ENCODE peak calls at places on chromosomes 7 and 10, in four cellular contexts. S, Y, B and W are unnamed samples.

GRCh38 chr10:110358869-110359629 is 54.3 kb upstream of the SMNDC1 start:
- DNase-seq in B (no peak), S (no peak), Y (no peak), W (no peak)

GRCh38 chr10:73898730-73899400 is 12.1 kb upstream of the PLAU start:
- DNase-seq in B (no peak), Y (no peak), S (no peak), W (no peak)

GRCh38 chr10:30645340-30645827 is 15.8 kb upstream of the LYZL2 start:
- DNase-seq in S (no peak), Y (peak; percentile 9), B (peak; percentile 49), W (peak; percentile 43)

GRCh38 chr7:28573059-28573553 is 160.8 kb downstream of the CREB5 start:
- DNase-seq in B (no peak), Y (peak; percentile 18), S (no peak), W (peak; percentile 65)

GRCh38 chr7:24325708-24326107 is 41.7 kb downstream of the NPY start:
- DNase-seq in S (peak; percentile 75), B (no peak), Y (no peak), W (no peak)

GRCh38 chr10:5648494-5649457 is 17.6 kb downstream of the ASB13 start:
- DNase-seq in S (no peak), B (peak; percentile 54), Y (no peak), W (no peak)

GRCh38 chr7:152968003-152968402 is 208.5 kb downstream of the ACTR3B start:
- DNase-seq in S (no peak), Y (no peak), B (no peak), W (no peak)

GRCh38 chr7:116145245-116145852 is 65.0 kb upstream of the TES start:
- DNase-seq in S (no peak), B (no peak), Y (no peak), W (no peak)

GRCh38 chr7:71829499-71829898 is 582.6 kb downstream of the CALN1 start:
- DNase-seq in S (no peak), B (no peak), Y (no peak), W (no peak)

GRCh38 chr10:110634527-110635209 is 9.5 kb upstream of the RBM20 start:
- DNase-seq in S (no peak), Y (no peak), B (no peak), W (peak; percentile 70)

GRCh38 chr7:123201901-123202300 is 2.1 kb upstream of the SLC13A1 start:
- DNase-seq in S (no peak), Y (no peak), B (no peak), W (no peak)

GRCh38 chr10:11513727-11514126 is 97.7 kb downstream of the USP6NL start:
- DNase-seq in S (no peak), B (no peak), Y (no peak), W (no peak)

GRCh38 chr7:113955157-113955556 is 36.3 kb upstream of the PPP1R3A start:
- DNase-seq in B (no peak), S (no peak), Y (no peak), W (no peak)

GRCh38 chr10:101291254-101292193 is 62.3 kb upstream of the LBX1 start:
- DNase-seq in B (peak; percentile 86), S (no peak), Y (peak; percentile 30), W (peak; percentile 94)

GRCh38 chr7:42244828-42245227 is 7.8 kb upstream of the GLI3 start:
- DNase-seq in B (no peak), Y (no peak), S (no peak), W (no peak)

GRCh38 chr7:15489383-15489782 is 72.4 kb downstream of the AGMO start:
- DNase-seq in Y (no peak), B (no peak), S (no peak), W (no peak)

GRCh38 chr10:98425511-98426352 is 10.8 kb upstream of the PYROXD2 start:
- DNase-seq in Y (peak; percentile 29), S (no peak), B (peak; percentile 87), W (peak; percentile 78)

GRCh38 chr7:41881313-41882130 is 178.6 kb upstream of the INHBA start:
- DNase-seq in B (no peak), S (peak; percentile 98), Y (no peak), W (no peak)

GRCh38 chr10:129033354-129033729 is 433.7 kb upstream of the MGMT start:
- DNase-seq in B (no peak), S (no peak), Y (no peak), W (no peak)

GRCh38 chr10:42981358-42982236 is 95.3 kb upstream of the RET start:
- DNase-seq in B (peak; percentile 39), Y (no peak), S (no peak), W (peak; percentile 87)

GRCh38 chr7:17390392-17390791 is 91.9 kb downstream of the AHR start:
- DNase-seq in Y (no peak), B (no peak), S (no peak), W (no peak)

GRCh38 chr10:5446390-5446926 is 34.1 kb downstream of the NET1 start:
- DNase-seq in S (no peak), B (peak; percentile 97), Y (peak; percentile 89), W (no peak)

GRCh38 chr10:63054889-63055606 is 78.1 kb upstream of the NRBF2 start:
- DNase-seq in S (no peak), B (no peak), Y (no peak), W (no peak)

GRCh38 chr10:63055705-63056104 is 77.4 kb upstream of the NRBF2 start:
- DNase-seq in B (no peak), Y (no peak), S (no peak), W (no peak)

GRCh38 chr10:63052083-63052482 is 81.0 kb upstream of the NRBF2 start:
- DNase-seq in B (no peak), Y (no peak), S (no peak), W (no peak)

GRCh38 chr10:63058236-63058635 is 74.9 kb upstream of the NRBF2 start:
- DNase-seq in B (no peak), S (no peak), Y (no peak), W (no peak)

GRCh38 chr10:63057509-63057908 is 75.6 kb upstream of the NRBF2 start:
- DNase-seq in B (peak; percentile 53), S (no peak), Y (no peak), W (no peak)
- TF ChIP-seq USF2 in B (no peak), S (no peak), Y (no peak), W (no peak)

DNA sequence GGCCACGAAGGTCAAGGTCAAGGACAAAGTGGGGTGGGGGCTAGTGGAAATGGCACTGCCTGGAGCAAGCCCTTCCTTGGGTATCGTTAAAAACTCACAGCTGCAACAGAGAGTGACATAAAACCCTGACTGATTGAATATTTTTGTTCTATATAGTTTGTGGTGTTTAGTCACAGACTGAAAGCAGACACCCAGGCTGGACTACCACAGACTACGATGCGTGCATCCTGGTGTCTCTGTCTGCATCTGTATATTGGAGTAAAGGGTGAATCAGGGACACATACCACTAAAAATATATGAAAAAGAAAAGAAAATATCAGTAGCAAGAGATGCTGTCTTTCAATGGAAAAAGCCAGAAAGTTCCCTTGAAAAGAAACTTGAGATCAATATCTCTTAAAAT is 101.4 kb downstream of the KLF6 start:
- DNase-seq in B (no peak), S (no peak), Y (no peak), W (no peak)
- TF ChIP-seq RFX5 in B (no peak), S (no peak), Y (no peak), W (no peak)

GRCh38 chr10:46266506-46266985 is 20.3 kb upstream of the ANTXRL start:
- DNase-seq in S (no peak), Y (no peak), B (peak; percentile 45), W (no peak)

GRCh38 chr10:46270086-46270811 is 16.5 kb upstream of the ANTXRL start:
- DNase-seq in Y (no peak), B (no peak), S (no peak), W (no peak)

GRCh38 chr10:46265981-46266505 is 20.8 kb upstream of the ANTXRL start:
- DNase-seq in Y (no peak), S (no peak), B (peak; percentile 43), W (no peak)

GRCh38 chr10:46267132-46267985 is 19.4 kb upstream of the ANTXRL start:
- DNase-seq in B (no peak), S (no peak), Y (no peak), W (no peak)

GRCh38 chr10:46268076-46268881 is 18.5 kb upstream of the ANTXRL start:
- DNase-seq in B (no peak), Y (no peak), S (peak; percentile 25), W (no peak)
- TF ChIP-seq TCF12 in B (no peak), Y (no peak), S (no peak), W (no peak)

DNA sequence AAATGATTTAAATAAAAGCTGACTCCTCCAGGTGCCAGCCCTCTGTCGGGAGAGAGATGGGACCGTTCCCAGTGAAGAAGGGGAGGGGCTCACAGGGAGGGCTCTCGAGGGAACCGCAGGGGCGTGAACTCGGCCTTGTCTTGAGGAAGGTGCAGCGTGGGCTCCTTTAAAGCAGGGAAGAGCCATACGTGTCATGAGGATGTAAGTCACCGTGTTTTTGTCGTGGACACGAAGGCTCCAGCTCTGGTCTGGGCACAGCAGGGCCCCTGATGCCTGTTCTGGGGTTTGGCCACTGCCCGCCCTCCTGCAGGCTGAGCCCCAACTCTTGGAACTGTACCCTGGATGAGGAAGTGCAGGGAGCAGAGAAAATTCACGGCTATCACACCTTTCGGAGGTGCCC is 45.0 kb downstream of the JAKMIP3 start:
- DNase-seq in Y (no peak), B (no peak), S (no peak), W (no peak)
- TF ChIP-seq USF2 in Y (no peak), B (no peak), S (no peak), W (no peak)

GRCh38 chr10:36634916-36635315 is 490.5 kb upstream of the ANKRD30A start:
- DNase-seq in Y (no peak), S (no peak), B (no peak), W (no peak)
- TF ChIP-seq RFX5 in Y (no peak), S (no peak), B (no peak), W (no peak)

GRCh38 chr10:49756031-49756430 is 6.1 kb downstream of the OGDHL start:
- DNase-seq in B (no peak), S (no peak), Y (no peak), W (peak; percentile 27)
- TF ChIP-seq TCF12 in B (no peak), S (no peak), Y (no peak), W (no peak)

DNA sequence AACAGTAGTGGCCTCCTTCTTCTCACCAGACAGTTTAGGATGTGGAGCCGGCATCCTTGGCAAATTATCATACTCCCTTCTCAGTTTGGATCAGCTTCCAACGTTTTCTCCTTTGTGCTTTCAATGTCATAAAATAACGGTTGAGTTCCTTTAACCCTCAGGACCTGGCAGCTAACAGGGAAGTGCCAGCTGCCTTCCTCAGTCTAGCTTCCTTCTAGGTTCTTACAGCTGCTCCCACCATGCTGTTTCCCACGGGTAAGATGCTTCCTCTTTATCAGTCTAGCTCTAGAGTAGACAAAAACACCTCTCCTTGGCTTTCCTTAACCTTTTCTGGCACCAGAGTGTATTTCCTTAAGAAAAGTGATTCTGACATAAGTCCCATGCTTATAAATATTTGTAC is 33.2 kb downstream of the BLVRA start:
- DNase-seq in B (no peak), Y (no peak), S (no peak), W (no peak)
- TF ChIP-seq USF2 in B (no peak), Y (no peak), S (no peak), W (no peak)

GRCh38 chr7:139798221-139798620 is 20.4 kb upstream of the HIPK2 start:
- DNase-seq in B (no peak), S (peak; percentile 39), Y (no peak), W (no peak)
- TF ChIP-seq RFX5 in B (no peak), S (no peak), Y (no peak), W (no peak)